ENCODE peak calls at places on chromosomes 12 and 14, in five cellular contexts. S, J, U, T and R are unnamed samples.
A peak's percentile ranks its signal among the peaks of the same experiment; 100 is the strongest.

GRCh38 chr12:92244036-92244435 is 98.4 kb upstream of the BTG1 start:
- DNase-seq in S (no peak), J (peak; percentile 62), U (no peak), T (no peak), R (no peak)

GRCh38 chr14:105147701-105148603 is 20.6 kb downstream of the JAG2 start:
- DNase-seq in S (peak; percentile 40), J (no peak), U (no peak), T (no peak), R (peak; percentile 14)

GRCh38 chr12:74490390-74491064 is 47.1 kb upstream of the ATXN7L3B start:
- DNase-seq in S (no peak), J (no peak), U (no peak), T (peak; percentile 70), R (no peak)

GRCh38 chr12:44835641-44836379 is 40.3 kb downstream of the NELL2 start:
- DNase-seq in S (no peak), J (no peak), U (no peak), T (peak; percentile 74), R (no peak)

GRCh38 chr14:100341301-100342031 is 18.3 kb downstream of the SLC25A47 start:
- DNase-seq in S (no peak), J (peak; percentile 39), U (no peak), T (peak; percentile 50), R (no peak)

GRCh38 chr14:31510222-31510621 is 22.4 kb upstream of the GPR33 start:
- DNase-seq in S (no peak), J (no peak), U (no peak), T (peak; percentile 39), R (no peak)

GRCh38 chr14:22598896-22599244 is 770 bp downstream of the ABHD4 start:
- DNase-seq in S (peak; percentile 74), J (peak; percentile 33), U (peak; percentile 60), T (peak; percentile 73), R (no peak)

GRCh38 chr12:116918464-116918863 is 7.7 kb downstream of the FBXW8 start:
- DNase-seq in S (no peak), J (no peak), U (no peak), T (no peak), R (no peak)

GRCh38 chr12:110901401-110901800 is 19.0 kb downstream of the MYL2 start:
- DNase-seq in S (peak; percentile 66), J (no peak), U (no peak), T (no peak), R (no peak)

GRCh38 chr12:4383304-4383865 is 3.9 kb upstream of the FGF23 start:
- DNase-seq in S (peak; percentile 94), J (no peak), U (no peak), T (peak; percentile 55), R (no peak)

GRCh38 chr12:26274441-26275312 is 79.3 kb downstream of the SSPN start:
- DNase-seq in S (peak; percentile 83), J (peak; percentile 85), U (peak; percentile 78), T (peak; percentile 96), R (peak; percentile 86)

GRCh38 chr14:80117876-80118275 is 93.4 kb downstream of the DIO2 start:
- DNase-seq in S (no peak), J (no peak), U (no peak), T (no peak), R (no peak)

GRCh38 chr14:103023881-103024473 is 33.4 kb downstream of the CDC42BPB start:
- DNase-seq in S (no peak), J (no peak), U (no peak), T (no peak), R (no peak)

GRCh38 chr14:102659797-102660196 is 67.3 kb downstream of the RCOR1 start:
- DNase-seq in S (no peak), J (no peak), U (no peak), T (no peak), R (no peak)

GRCh38 chr12:53090105-53090504 is 7.4 kb upstream of the IGFBP6 start:
- DNase-seq in S (peak; percentile 44), J (no peak), U (no peak), T (no peak), R (no peak)

GRCh38 chr12:1594295-1595025 is at the start of gene FBXL14:
- DNase-seq in S (peak; percentile 98), J (peak; percentile 87), U (peak; percentile 92), T (peak; percentile 83), R (peak; percentile 92)

GRCh38 chr12:111673503-111673902 is 12.3 kb downstream of the BRAP start:
- DNase-seq in S (no peak), J (no peak), U (no peak), T (no peak), R (no peak)

DNA sequence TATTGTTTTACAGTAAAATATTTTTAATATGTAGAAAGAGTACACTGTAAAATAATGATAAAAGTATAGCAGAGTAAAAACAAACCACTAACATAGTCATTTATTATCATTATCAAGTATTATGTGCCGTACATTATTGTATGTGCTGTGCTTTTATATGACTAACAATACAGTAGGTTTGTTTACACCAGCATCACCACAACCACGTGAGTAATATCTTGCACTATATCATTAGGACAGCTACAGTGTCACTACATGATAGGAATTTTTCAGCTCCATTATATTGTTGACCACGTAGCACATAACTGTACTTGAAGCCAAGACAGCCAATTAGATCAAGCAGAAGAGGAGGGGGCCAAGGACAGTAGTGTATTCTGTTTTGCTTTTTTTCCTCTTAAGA is 415.4 kb downstream of the RAD51B start:
- DNase-seq in S (no peak), J (no peak), U (no peak), T (no peak), R (no peak)
- H3K4me3 ChIP-seq in S (no peak overlapping the region), J (no peak overlapping the region), U (no peak overlapping the region), T (no peak overlapping the region), R (no peak overlapping the region)

GRCh38 chr12:106436183-106436582 is 78.6 kb downstream of the POLR3B start:
- DNase-seq in S (no peak), J (no peak), U (no peak), T (no peak), R (no peak)
- H3K36me3 ChIP-seq in S (peaks cover 35% of the 10 kb centered on the region), J (no peaks in the 10 kb centered on the region), U (no peaks in the 10 kb centered on the region), T (peaks cover 14% of the 10 kb centered on the region), R (peaks cover 5% of the 10 kb centered on the region)

GRCh38 chr12:131832393-131833231 is 4.4 kb downstream of the MMP17 start:
- DNase-seq in S (peak; percentile 55), J (no peak), U (peak; percentile 44), T (no peak), R (peak; percentile 85)
- H3K27me3 ChIP-seq in S (peaks cover 29% of the 10 kb centered on the region), J (no peaks in the 10 kb centered on the region), U (peaks cover 59% of the 10 kb centered on the region), T (peaks cover 2% of the 10 kb centered on the region), R (no peaks in the 10 kb centered on the region)

DNA sequence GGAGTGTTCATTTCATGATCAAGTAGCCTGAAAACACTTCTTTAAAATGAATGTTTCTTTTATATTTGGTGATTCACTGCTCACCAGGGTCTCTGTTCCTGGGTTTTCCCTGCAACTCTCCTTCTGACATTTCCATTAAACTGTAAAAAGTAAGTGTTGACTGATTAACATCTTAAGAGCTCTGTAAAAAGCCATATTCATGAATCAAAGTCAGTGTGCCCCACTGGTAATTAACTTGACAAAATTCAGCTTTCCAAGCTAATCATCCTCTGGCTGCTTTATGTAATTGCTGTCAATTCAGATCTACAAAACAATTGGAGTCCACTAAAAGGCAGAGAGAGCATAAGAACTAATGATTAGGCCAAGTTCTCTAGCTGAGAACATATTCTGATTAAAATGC is 41.6 kb downstream of the CNTN1 start:
- DNase-seq in S (no peak), J (no peak), U (no peak), T (no peak), R (no peak)
- H3K4me3 ChIP-seq in S (no peak overlapping the region), J (no peak overlapping the region), U (no peak overlapping the region), T (no peak overlapping the region), R (no peak overlapping the region)

DNA sequence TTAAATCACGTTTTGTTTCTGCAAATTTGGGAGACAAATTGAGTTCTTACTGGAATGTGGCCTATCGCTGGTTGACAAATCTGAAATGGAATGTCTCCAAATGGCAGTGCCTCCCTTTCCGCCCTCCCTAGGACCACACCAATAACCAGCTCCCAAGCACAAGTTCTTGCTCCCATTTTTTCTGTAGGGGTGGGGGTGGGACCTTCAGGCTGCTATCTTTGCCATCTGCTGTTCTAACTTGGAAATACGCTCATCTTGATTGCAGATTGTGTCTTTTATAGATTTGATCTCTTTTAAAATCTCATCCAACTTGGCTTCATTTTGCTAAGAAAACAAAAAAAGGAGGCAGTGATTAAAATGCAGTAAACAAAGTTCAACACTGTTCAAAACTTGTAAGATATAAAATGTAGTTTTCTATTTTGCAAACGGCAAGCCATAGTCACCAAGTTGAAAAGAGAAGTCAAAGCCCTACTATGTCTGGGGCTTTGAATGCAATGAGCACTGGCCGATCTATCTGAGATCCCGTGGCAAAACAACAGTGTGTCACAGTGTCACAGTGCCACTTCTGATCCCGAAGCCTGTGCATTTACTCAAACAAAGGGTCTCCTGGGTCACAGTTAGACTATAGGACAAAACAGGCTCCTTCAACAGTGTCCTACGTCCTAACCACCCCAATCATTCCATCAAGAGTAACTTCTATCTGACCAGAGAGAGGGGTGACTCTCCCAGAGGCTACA is 13.7 kb upstream of the SELPLG start:
- DNase-seq in S (peak; percentile 50), J (no peak), U (no peak), T (no peak), R (no peak)
- H3K36me3 ChIP-seq in S (peaks cover 96% of the 10 kb centered on the region), J (no peaks in the 10 kb centered on the region), U (peaks cover 53% of the 10 kb centered on the region), T (peaks cover 14% of the 10 kb centered on the region), R (peaks cover 22% of the 10 kb centered on the region)

GRCh38 chr12:57849035-57849434 is 2.5 kb upstream of the CTDSP2 start:
- DNase-seq in S (no peak), J (no peak), U (no peak), T (no peak), R (no peak)

GRCh38 chr12:57852620-57853509 is 6.3 kb upstream of the CTDSP2 start:
- DNase-seq in S (peak; percentile 94), J (no peak), U (peak; percentile 19), T (no peak), R (peak; percentile 53)

GRCh38 chr12:57852195-57852594 is 5.7 kb upstream of the CTDSP2 start:
- DNase-seq in S (peak; percentile 69), J (no peak), U (no peak), T (no peak), R (no peak)

GRCh38 chr12:57851552-57852186 is 5.1 kb upstream of the CTDSP2 start:
- DNase-seq in S (no peak), J (no peak), U (no peak), T (no peak), R (no peak)

GRCh38 chr12:57850924-57851323 is 4.4 kb upstream of the CTDSP2 start:
- DNase-seq in S (peak; percentile 80), J (no peak), U (no peak), T (no peak), R (no peak)
- H3K27me3 ChIP-seq in S (peaks cover 10% of the 10 kb centered on the region), J (no peaks in the 10 kb centered on the region), U (peaks cover 7% of the 10 kb centered on the region), T (peaks cover 1% of the 10 kb centered on the region), R (no peaks in the 10 kb centered on the region)